ENCODE peak calls at places on chromosomes 11 and 22, in eight cellular contexts. N, U, Z, X, K, V, D and T are unnamed samples.

GRCh38 chr11:92180664-92181251 is 43.9 kb upstream of the FAT3 start:
- DNase-seq in D (no peak), U (no peak), Z (no peak), X (no peak), K (peak), V (no peak), N (no peak), T (no peak)

GRCh38 chr11:96222102-96222501 is 120.9 kb downstream of the MAML2 start:
- DNase-seq in X (no peak), U (no peak), K (peak), N (no peak), Z (no peak), V (no peak), D (no peak), T (no peak)

GRCh38 chr11:60872952-60873524 is 5.7 kb downstream of the ZP1 start:
- DNase-seq in X (no peak), K (peak), N (peak), D (no peak), U (peak), V (no peak), Z (no peak), T (no peak)

GRCh38 chr11:35303596-35304392 is 115.6 kb downstream of the SLC1A2 start:
- DNase-seq in D (peak), X (peak), Z (peak), U (peak), N (peak), V (peak), K (peak), T (peak)

GRCh38 chr11:43576834-43577521 is 103.6 kb upstream of the HSD17B12 start:
- DNase-seq in N (no peak), D (peak), K (peak), U (peak), V (no peak), Z (peak), X (no peak), T (peak)

GRCh38 chr22:27318516-27318915 is 483.0 kb downstream of the MN1 start:
- DNase-seq in V (peak), Z (no peak), D (no peak), N (peak), U (no peak), X (no peak), K (peak), T (no peak)

GRCh38 chr22:40967120-40967760 is 16.1 kb downstream of the RBX1 start:
- DNase-seq in K (no peak), D (no peak), V (no peak), U (no peak), Z (no peak), X (no peak), N (no peak), T (no peak)

GRCh38 chr11:126716456-126717083 is 284.0 kb downstream of the KIRREL3 start:
- DNase-seq in X (no peak), V (no peak), Z (peak), N (peak), D (peak), U (peak), K (peak), T (peak)

GRCh38 chr22:24432059-24432853 is 4.9 kb downstream of the ADORA2A start:
- DNase-seq in X (no peak), V (peak), D (peak), U (peak), Z (peak), N (peak), K (peak), T (no peak)

GRCh38 chr11:69583068-69583467 is 57.9 kb upstream of the CCND1 start:
- DNase-seq in V (no peak), D (no peak), X (no peak), N (no peak), K (no peak), Z (no peak), U (no peak), T (no peak)

GRCh38 chr22:35808377-35808776 is 90.7 kb downstream of the APOL5 start:
- DNase-seq in V (no peak), D (no peak), U (no peak), N (no peak), Z (no peak), K (no peak), X (no peak), T (no peak)

GRCh38 chr22:23414727-23415489 is 165.2 kb downstream of the IGLL1 start:
- DNase-seq in V (no peak), U (peak), Z (no peak), D (no peak), X (no peak), N (no peak), K (no peak), T (no peak)

GRCh38 chr11:76903325-76903724 is 42.6 kb downstream of the ACER3 start:
- DNase-seq in D (peak), Z (no peak), V (no peak), X (no peak), N (no peak), U (no peak), K (no peak), T (no peak)

GRCh38 chr11:11620251-11620965 is 1.4 kb downstream of the GALNT18 start:
- DNase-seq in V (peak), X (no peak), D (peak), Z (peak), U (peak), N (peak), K (peak), T (peak)

GRCh38 chr11:128448487-128448886 is 138.9 kb downstream of the ETS1 start:
- DNase-seq in Z (no peak), V (no peak), X (no peak), D (peak), U (peak), K (peak), N (peak), T (peak)

GRCh38 chr11:128448981-128449713 is 138.2 kb downstream of the ETS1 start:
- DNase-seq in X (no peak), U (no peak), Z (no peak), V (no peak), D (no peak), K (no peak), N (no peak), T (no peak)

GRCh38 chr11:128453444-128454336 is 133.7 kb downstream of the ETS1 start:
- DNase-seq in X (peak), V (peak), D (peak), Z (peak), N (peak), K (peak), U (peak), T (peak)

GRCh38 chr11:128451651-128452470 is 135.5 kb downstream of the ETS1 start:
- DNase-seq in U (peak), V (peak), Z (peak), K (peak), D (peak), N (peak), X (no peak), T (peak)

GRCh38 chr11:128450882-128451647 is 136.3 kb downstream of the ETS1 start:
- DNase-seq in K (no peak), D (peak), X (no peak), N (no peak), Z (no peak), V (no peak), U (no peak), T (no peak)
- H3K4me3 ChIP-seq in K (no peak), D (no peak), X (peak), N (no peak), Z (peak), V (no peak), U (no peak), T (no peak)

DNA sequence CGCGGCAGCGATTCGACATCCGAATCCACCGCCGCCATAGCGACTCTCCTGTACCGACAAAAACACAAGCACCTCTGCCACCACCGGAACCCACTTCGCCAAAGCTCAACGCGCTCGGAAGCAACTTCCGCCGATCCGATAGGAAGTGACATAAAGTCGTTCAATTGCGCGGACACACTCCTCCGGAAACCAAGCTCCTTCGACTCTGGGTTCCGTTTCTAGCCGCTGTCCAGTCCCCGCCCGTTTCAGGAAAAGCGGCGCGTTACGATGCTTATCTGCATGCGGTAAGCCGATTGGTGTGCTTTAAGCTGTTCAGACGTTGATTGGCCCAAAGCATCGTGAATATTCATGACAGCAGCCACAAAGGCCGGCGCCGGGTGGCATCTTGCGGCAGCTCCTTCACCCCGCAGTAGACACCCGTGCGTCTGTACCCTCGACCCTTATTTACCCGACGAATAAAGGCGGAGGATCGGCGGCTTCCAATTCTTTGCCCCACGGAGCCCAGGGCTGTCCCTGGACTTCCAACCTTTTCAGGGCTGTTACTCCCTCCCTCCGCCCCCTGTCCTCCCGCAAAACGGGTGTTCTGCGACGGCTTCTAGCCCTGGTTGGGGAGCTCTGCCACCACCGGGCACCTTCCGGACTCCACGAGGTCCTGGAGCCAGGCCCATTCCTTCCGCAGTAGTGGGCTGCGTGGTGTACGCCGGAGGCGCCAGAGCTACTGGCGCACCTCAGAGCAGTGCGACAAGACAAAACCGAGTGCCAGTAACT is at the start of gene TUT1:
- DNase-seq in K (peak), N (peak), V (peak), D (peak), U (peak), Z (peak), X (peak), T (peak)
- TF ChIP-seq POLR2A in K (peak), N (peak), V (peak), D (peak), U (peak), Z (peak), X (peak), T (peak)

DNA sequence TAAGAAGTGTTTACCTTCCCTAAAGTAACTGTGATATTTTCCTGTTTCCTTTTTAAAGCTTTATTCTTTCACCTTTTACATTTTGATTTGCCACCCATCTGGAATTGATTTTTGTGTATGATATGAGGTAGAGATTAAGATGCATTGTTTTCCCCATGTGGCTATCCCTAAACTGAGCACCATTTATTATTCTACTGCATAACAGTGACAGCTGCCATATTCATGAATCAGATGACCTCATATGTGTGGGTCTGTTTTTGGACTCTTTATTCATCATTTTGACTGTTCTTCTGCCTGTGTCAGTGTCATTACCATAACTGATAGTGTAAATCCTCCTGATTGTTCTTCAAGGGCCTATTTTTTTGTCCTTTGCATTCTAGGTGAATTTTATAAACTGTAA is 50.8 kb downstream of the HIPK3 start:
- DNase-seq in D (no peak), V (no peak), Z (no peak), N (no peak), X (no peak), K (no peak), U (no peak), T (no peak)
- H3K4me3 ChIP-seq in D (no peak), V (no peak), Z (no peak), N (no peak), X (no peak), K (no peak), U (no peak), T (no peak)

DNA sequence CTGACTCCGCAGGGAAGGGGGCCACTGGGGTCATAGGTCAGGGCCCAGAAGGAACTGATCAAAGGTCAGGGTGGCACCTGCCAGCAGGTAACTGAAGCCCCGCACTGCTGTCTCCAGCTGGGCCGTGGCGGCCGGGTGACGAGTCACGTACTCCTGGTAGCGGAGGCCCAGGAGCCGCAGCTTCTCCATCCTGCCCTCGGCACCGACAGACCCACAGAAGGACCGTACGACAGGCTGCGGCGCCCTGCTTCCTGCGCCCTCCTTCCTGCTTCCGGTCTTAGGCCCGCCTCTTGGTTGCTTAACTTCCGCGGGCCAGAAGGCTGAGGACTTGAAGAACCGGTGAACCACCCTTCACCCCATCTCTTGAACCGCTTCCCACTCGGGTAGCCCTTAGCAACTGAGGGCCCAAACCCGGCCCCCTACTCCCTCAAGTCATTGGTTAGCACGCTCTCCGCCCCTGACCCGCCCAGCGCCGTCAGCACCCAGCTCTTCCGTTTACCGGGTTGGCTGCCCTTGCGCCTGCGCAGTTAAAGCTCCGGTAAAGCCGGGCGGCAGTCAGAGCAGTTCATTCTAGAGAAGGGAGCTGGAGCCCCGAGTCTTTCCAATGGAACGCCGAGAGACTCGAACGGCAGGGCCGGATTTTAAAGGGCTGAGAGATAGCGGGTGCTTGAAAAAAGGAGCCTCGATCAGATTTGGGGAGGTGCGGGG is at the start of gene PEX16:
- DNase-seq in V (peak), D (peak), Z (peak), U (peak), X (peak), K (peak), N (peak), T (peak)
- TF ChIP-seq POLR2A in V (peak), D (peak), Z (no peak), U (peak), X (peak), K (peak), N (peak), T (peak)

DNA sequence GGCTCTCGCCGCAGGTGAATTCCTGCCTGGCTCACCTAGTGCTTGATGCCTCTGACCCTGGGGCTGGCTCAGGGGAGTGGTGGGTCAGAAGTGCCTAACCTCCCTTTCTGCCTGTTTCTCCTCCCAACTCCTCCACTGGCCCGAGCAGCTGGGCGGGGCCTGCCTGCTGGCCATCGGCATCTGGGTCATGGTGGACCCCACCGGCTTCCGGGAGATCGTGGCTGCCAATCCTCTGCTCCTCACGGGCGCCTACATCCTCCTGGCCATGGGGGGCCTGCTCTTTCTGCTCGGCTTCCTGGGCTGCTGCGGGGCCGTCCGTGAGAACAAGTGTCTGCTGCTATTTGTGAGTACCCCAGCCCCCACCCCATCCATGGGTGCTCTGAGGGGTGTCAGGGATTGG is 41.1 kb downstream of the TP53I11 start:
- DNase-seq in K (no peak), N (no peak), X (no peak), Z (no peak), V (no peak), D (no peak), U (no peak), T (no peak)
- H3K4me3 ChIP-seq in K (no peak), N (no peak), X (no peak), Z (no peak), V (no peak), D (no peak), U (no peak), T (no peak)

DNA sequence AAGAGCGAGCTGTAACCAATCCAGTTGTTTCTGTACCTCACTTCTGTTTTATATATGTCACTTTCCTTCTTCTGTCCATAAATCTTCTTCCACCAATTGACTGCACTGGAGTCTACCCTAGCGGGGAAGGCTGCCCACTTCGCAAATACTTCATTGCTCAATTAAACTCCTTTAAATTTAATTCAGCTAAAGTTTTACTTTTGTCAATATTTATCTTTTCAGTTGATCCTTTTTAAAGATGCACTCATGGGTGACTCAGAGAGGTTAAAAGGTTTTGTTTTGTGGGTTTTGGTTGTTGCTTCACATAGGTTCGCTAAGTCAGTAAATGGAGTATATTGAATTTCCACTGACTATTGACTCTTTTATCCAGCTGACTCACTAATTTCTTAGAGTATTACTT is 597.2 kb downstream of the DLG2 start:
- DNase-seq in V (no peak), U (no peak), N (no peak), K (peak), X (no peak), Z (no peak), D (no peak), T (no peak)
- TF ChIP-seq POLR2A in V (no peak), U (no peak), N (no peak), K (no peak), X (no peak), Z (no peak), D (no peak), T (no peak)